ENCODE peak calls at places on chromosomes 4 and X, in eight cellular contexts. One of them, this sample, is unnamed.

GRCh38 chr4:174324246-174324645 is 40.5 kb downstream of the CEP44 start:
- DNase-seq in mammary epithelial cell: no peak
- DNase-seq in H1: no peak
- DNase-seq in transverse colon: no peak
- DNase-seq in gastrocnemius medialis: no peak
- DNase-seq in lung: no peak
- DNase-seq in adrenal gland: no peak
- DNase-seq in upper lobe of left lung: no peak
- DNase-seq in this sample: no peak

GRCh38 chrX:21725498-21725897 is 32.4 kb downstream of the SMPX start:
- DNase-seq in mammary epithelial cell: peak; percentile 46
- DNase-seq in H1: no peak
- DNase-seq in transverse colon: no peak
- DNase-seq in gastrocnemius medialis: no peak
- DNase-seq in lung: no peak
- DNase-seq in adrenal gland: no peak
- DNase-seq in upper lobe of left lung: no peak
- DNase-seq in this sample: no peak

GRCh38 chr4:119026662-119027444 is 108.8 kb upstream of the MYOZ2 start:
- DNase-seq in mammary epithelial cell: no peak
- DNase-seq in H1: no peak
- DNase-seq in transverse colon: peak; percentile 35
- DNase-seq in gastrocnemius medialis: peak; percentile 92
- DNase-seq in lung: no peak
- DNase-seq in adrenal gland: no peak
- DNase-seq in upper lobe of left lung: no peak
- DNase-seq in this sample: peak; percentile 84

GRCh38 chrX:17456526-17456925 is 81.5 kb downstream of the NHS start:
- DNase-seq in mammary epithelial cell: no peak
- DNase-seq in H1: no peak
- DNase-seq in transverse colon: no peak
- DNase-seq in gastrocnemius medialis: no peak
- DNase-seq in lung: no peak
- DNase-seq in adrenal gland: no peak
- DNase-seq in upper lobe of left lung: no peak
- DNase-seq in this sample: no peak

GRCh38 chrX:132909643-132910042 is 48.8 kb downstream of the HS6ST2 start:
- DNase-seq in mammary epithelial cell: peak; percentile 55
- DNase-seq in H1: no peak
- DNase-seq in transverse colon: no peak
- DNase-seq in gastrocnemius medialis: no peak
- DNase-seq in lung: no peak
- DNase-seq in adrenal gland: no peak
- DNase-seq in upper lobe of left lung: no peak
- DNase-seq in this sample: no peak

GRCh38 chr4:56218230-56218895 is 168.9 kb downstream of the AASDH start:
- DNase-seq in mammary epithelial cell: no peak
- DNase-seq in H1: no peak
- DNase-seq in transverse colon: no peak
- DNase-seq in gastrocnemius medialis: no peak
- DNase-seq in lung: no peak
- DNase-seq in adrenal gland: no peak
- DNase-seq in upper lobe of left lung: no peak
- DNase-seq in this sample: no peak

GRCh38 chr4:140944539-140944938 is 188.4 kb upstream of the TBC1D9 start:
- DNase-seq in mammary epithelial cell: no peak
- DNase-seq in H1: no peak
- DNase-seq in transverse colon: no peak
- DNase-seq in gastrocnemius medialis: no peak
- DNase-seq in lung: no peak
- DNase-seq in adrenal gland: no peak
- DNase-seq in upper lobe of left lung: no peak
- DNase-seq in this sample: no peak

GRCh38 chr4:151417766-151418376 is 8.9 kb downstream of the FHIP1A start:
- DNase-seq in mammary epithelial cell: peak; percentile 61
- DNase-seq in H1: no peak
- DNase-seq in transverse colon: no peak
- DNase-seq in gastrocnemius medialis: no peak
- DNase-seq in lung: no peak
- DNase-seq in adrenal gland: no peak
- DNase-seq in upper lobe of left lung: no peak
- DNase-seq in this sample: no peak

GRCh38 chr4:97123573-97123972 is 1019.7 kb downstream of the STPG2 start:
- DNase-seq in mammary epithelial cell: no peak
- DNase-seq in H1: no peak
- DNase-seq in transverse colon: no peak
- DNase-seq in gastrocnemius medialis: no peak
- DNase-seq in lung: no peak
- DNase-seq in adrenal gland: no peak
- DNase-seq in upper lobe of left lung: no peak
- DNase-seq in this sample: no peak
- H3K27me3 ChIP-seq in mammary epithelial cell: no peaks in the 10 kb centered on the region
- H3K27me3 ChIP-seq in H1: no peaks in the 10 kb centered on the region
- H3K27me3 ChIP-seq in transverse colon: no peaks in the 10 kb centered on the region
- H3K27me3 ChIP-seq in gastrocnemius medialis: no peaks in the 10 kb centered on the region
- H3K27me3 ChIP-seq in lung: no peaks in the 10 kb centered on the region
- H3K27me3 ChIP-seq in adrenal gland: no peaks in the 10 kb centered on the region
- H3K27me3 ChIP-seq in upper lobe of left lung: no peaks in the 10 kb centered on the region
- H3K27me3 ChIP-seq in this sample: no peaks in the 10 kb centered on the region

DNA sequence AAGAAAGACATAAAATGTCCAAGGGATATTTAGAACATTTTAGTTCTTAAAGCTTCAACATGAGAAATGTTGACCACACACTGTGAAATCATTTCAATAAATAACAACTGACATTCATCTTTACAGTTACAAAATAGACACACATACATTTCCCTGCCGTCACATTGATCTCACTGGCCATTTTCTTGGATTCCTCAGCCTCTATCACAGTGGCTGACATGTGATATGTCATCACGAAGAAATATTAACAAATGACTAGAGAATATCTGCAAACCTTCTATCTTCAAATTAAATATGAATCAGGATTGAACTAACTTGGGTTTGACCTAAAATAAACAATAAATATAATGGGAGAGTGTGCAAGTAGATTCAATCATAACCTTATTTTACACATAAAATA is 1.8 kb downstream of the CXCL2 start:
- DNase-seq in mammary epithelial cell: peak; percentile 23
- DNase-seq in H1: no peak
- DNase-seq in transverse colon: no peak
- DNase-seq in gastrocnemius medialis: no peak
- DNase-seq in lung: no peak
- DNase-seq in adrenal gland: no peak
- DNase-seq in upper lobe of left lung: no peak
- DNase-seq in this sample: no peak
- H3K4me3 ChIP-seq in mammary epithelial cell: peak overlapping the region; percentile 88
- H3K4me3 ChIP-seq in H1: no peak overlapping the region
- H3K4me3 ChIP-seq in transverse colon: no peak overlapping the region
- H3K4me3 ChIP-seq in gastrocnemius medialis: peak overlapping the region; percentile 65
- H3K4me3 ChIP-seq in lung: no peak overlapping the region
- H3K4me3 ChIP-seq in adrenal gland: no peak overlapping the region
- H3K4me3 ChIP-seq in upper lobe of left lung: no peak overlapping the region
- H3K4me3 ChIP-seq in this sample: peak overlapping the region; percentile 63

DNA sequence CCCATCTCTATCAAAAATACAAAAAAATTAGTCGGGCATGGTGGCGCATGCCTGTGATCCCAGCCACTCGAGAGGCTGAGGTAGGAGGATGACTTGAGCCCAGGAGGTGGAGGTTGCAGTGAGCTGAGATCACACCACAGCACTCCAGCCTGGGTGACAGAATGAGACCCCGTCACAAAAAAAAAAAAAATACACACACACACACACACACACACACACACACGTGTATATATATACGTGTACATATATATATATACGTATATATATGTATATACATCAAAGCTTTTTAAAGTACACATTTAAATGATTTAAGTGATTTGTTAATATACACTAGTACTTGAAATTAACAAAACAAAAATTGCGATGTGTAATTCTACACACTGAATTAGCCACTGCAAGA is 6.0 kb downstream of the FBXW7 start:
- DNase-seq in mammary epithelial cell: no peak
- DNase-seq in H1: no peak
- DNase-seq in transverse colon: no peak
- DNase-seq in gastrocnemius medialis: no peak
- DNase-seq in lung: no peak
- DNase-seq in adrenal gland: no peak
- DNase-seq in upper lobe of left lung: no peak
- DNase-seq in this sample: no peak
- H3K4me1 ChIP-seq in mammary epithelial cell: peaks cover 5% of the 10 kb centered on the region
- H3K4me1 ChIP-seq in H1: no peaks in the 10 kb centered on the region
- H3K4me1 ChIP-seq in transverse colon: peaks cover 19% of the 10 kb centered on the region
- H3K4me1 ChIP-seq in gastrocnemius medialis: peaks cover 39% of the 10 kb centered on the region
- H3K4me1 ChIP-seq in lung: no peaks in the 10 kb centered on the region
- H3K4me1 ChIP-seq in adrenal gland: peaks cover 40% of the 10 kb centered on the region
- H3K4me1 ChIP-seq in upper lobe of left lung: peaks cover 15% of the 10 kb centered on the region
- H3K4me1 ChIP-seq in this sample: peaks cover 17% of the 10 kb centered on the region

DNA sequence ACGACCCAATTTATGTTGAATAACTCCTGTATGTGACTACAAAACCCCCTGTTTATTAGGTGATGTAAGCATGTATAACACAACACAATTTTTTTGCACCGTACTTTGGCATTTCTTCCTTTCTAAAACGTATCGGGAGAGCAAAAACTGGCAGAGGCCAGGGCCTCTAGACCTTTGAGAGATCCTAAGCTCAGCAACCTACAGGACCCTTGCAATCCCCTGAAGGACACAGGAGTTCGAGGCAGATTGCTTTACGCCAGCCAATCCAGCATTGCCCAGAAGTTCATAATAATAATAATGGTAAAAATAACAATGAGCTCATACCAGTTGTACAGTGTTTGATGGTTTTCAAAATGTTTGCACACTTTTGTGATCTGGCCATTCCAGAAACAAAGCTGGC is 7.7 kb downstream of the NKX3-2 start:
- DNase-seq in mammary epithelial cell: no peak
- DNase-seq in H1: no peak
- DNase-seq in transverse colon: no peak
- DNase-seq in gastrocnemius medialis: no peak
- DNase-seq in lung: no peak
- DNase-seq in adrenal gland: no peak
- DNase-seq in upper lobe of left lung: no peak
- DNase-seq in this sample: no peak
- H3K27me3 ChIP-seq in mammary epithelial cell: peaks cover 74% of the 10 kb centered on the region
- H3K27me3 ChIP-seq in H1: peaks cover 100% of the 10 kb centered on the region
- H3K27me3 ChIP-seq in transverse colon: peaks cover 100% of the 10 kb centered on the region
- H3K27me3 ChIP-seq in gastrocnemius medialis: peaks cover 96% of the 10 kb centered on the region
- H3K27me3 ChIP-seq in lung: peaks cover 19% of the 10 kb centered on the region
- H3K27me3 ChIP-seq in adrenal gland: peaks cover 89% of the 10 kb centered on the region
- H3K27me3 ChIP-seq in upper lobe of left lung: peaks cover 8% of the 10 kb centered on the region
- H3K27me3 ChIP-seq in this sample: peaks cover 63% of the 10 kb centered on the region

GRCh38 chr4:98627477-98627876 is 30.9 kb downstream of the TSPAN5 start:
- DNase-seq in mammary epithelial cell: no peak
- DNase-seq in H1: no peak
- DNase-seq in transverse colon: no peak
- DNase-seq in gastrocnemius medialis: no peak
- DNase-seq in lung: no peak
- DNase-seq in adrenal gland: no peak
- DNase-seq in upper lobe of left lung: no peak
- DNase-seq in this sample: no peak
- H3K4me3 ChIP-seq in mammary epithelial cell: no peak overlapping the region
- H3K4me3 ChIP-seq in H1: no peak overlapping the region
- H3K4me3 ChIP-seq in transverse colon: no peak overlapping the region
- H3K4me3 ChIP-seq in gastrocnemius medialis: no peak overlapping the region
- H3K4me3 ChIP-seq in lung: no peak overlapping the region
- H3K4me3 ChIP-seq in adrenal gland: no peak overlapping the region
- H3K4me3 ChIP-seq in upper lobe of left lung: no peak overlapping the region
- H3K4me3 ChIP-seq in this sample: no peak overlapping the region

GRCh38 chr4:74111990-74112389 is 13.0 kb upstream of the CXCL2 start:
- DNase-seq in mammary epithelial cell: peak; percentile 96
- DNase-seq in H1: no peak
- DNase-seq in transverse colon: peak; percentile 26
- DNase-seq in gastrocnemius medialis: peak; percentile 25
- DNase-seq in lung: peak; percentile 84
- DNase-seq in adrenal gland: no peak
- DNase-seq in upper lobe of left lung: no peak
- DNase-seq in this sample: no peak

GRCh38 chr4:74110670-74111069 is 11.7 kb upstream of the CXCL2 start:
- DNase-seq in mammary epithelial cell: no peak
- DNase-seq in H1: no peak
- DNase-seq in transverse colon: no peak
- DNase-seq in gastrocnemius medialis: no peak
- DNase-seq in lung: no peak
- DNase-seq in adrenal gland: no peak
- DNase-seq in upper lobe of left lung: no peak
- DNase-seq in this sample: no peak

GRCh38 chr4:74112399-74113090 is 13.6 kb upstream of the CXCL2 start:
- DNase-seq in mammary epithelial cell: peak; percentile 76
- DNase-seq in H1: no peak
- DNase-seq in transverse colon: no peak
- DNase-seq in gastrocnemius medialis: no peak
- DNase-seq in lung: no peak
- DNase-seq in adrenal gland: no peak
- DNase-seq in upper lobe of left lung: no peak
- DNase-seq in this sample: no peak

GRCh38 chr4:74109894-74110605 is 11.1 kb upstream of the CXCL2 start:
- DNase-seq in mammary epithelial cell: peak; percentile 92
- DNase-seq in H1: no peak
- DNase-seq in transverse colon: no peak
- DNase-seq in gastrocnemius medialis: no peak
- DNase-seq in lung: no peak
- DNase-seq in adrenal gland: no peak
- DNase-seq in upper lobe of left lung: no peak
- DNase-seq in this sample: no peak

GRCh38 chr4:74111576-74111975 is 12.6 kb upstream of the CXCL2 start:
- DNase-seq in mammary epithelial cell: no peak
- DNase-seq in H1: no peak
- DNase-seq in transverse colon: no peak
- DNase-seq in gastrocnemius medialis: no peak
- DNase-seq in lung: no peak
- DNase-seq in adrenal gland: no peak
- DNase-seq in upper lobe of left lung: no peak
- DNase-seq in this sample: no peak
- H3K4me1 ChIP-seq in mammary epithelial cell: peaks cover 76% of the 10 kb centered on the region
- H3K4me1 ChIP-seq in H1: no peaks in the 10 kb centered on the region
- H3K4me1 ChIP-seq in transverse colon: peaks cover 18% of the 10 kb centered on the region
- H3K4me1 ChIP-seq in gastrocnemius medialis: peaks cover 9% of the 10 kb centered on the region
- H3K4me1 ChIP-seq in lung: no peaks in the 10 kb centered on the region
- H3K4me1 ChIP-seq in adrenal gland: peaks cover 26% of the 10 kb centered on the region
- H3K4me1 ChIP-seq in upper lobe of left lung: peaks cover 37% of the 10 kb centered on the region
- H3K4me1 ChIP-seq in this sample: peaks cover 12% of the 10 kb centered on the region

GRCh38 chrX:110286126-110286525 is 31.8 kb downstream of the AMMECR1 start:
- DNase-seq in mammary epithelial cell: peak; percentile 83
- DNase-seq in H1: no peak
- DNase-seq in transverse colon: no peak
- DNase-seq in gastrocnemius medialis: no peak
- DNase-seq in lung: no peak
- DNase-seq in adrenal gland: no peak
- DNase-seq in upper lobe of left lung: no peak
- DNase-seq in this sample: no peak
- H3K27me3 ChIP-seq in mammary epithelial cell: no peaks in the 10 kb centered on the region
- H3K27me3 ChIP-seq in H1: no peaks in the 10 kb centered on the region
- H3K27me3 ChIP-seq in transverse colon: no peaks in the 10 kb centered on the region
- H3K27me3 ChIP-seq in gastrocnemius medialis: no peaks in the 10 kb centered on the region
- H3K27me3 ChIP-seq in lung: no peaks in the 10 kb centered on the region
- H3K27me3 ChIP-seq in adrenal gland: no peaks in the 10 kb centered on the region
- H3K27me3 ChIP-seq in upper lobe of left lung: no peaks in the 10 kb centered on the region
- H3K27me3 ChIP-seq in this sample: no peaks in the 10 kb centered on the region

GRCh38 chrX:106168107-106168506 is at the start of gene PWWP3B:
- DNase-seq in mammary epithelial cell: peak; percentile 44
- DNase-seq in H1: peak; percentile 7
- DNase-seq in transverse colon: peak; percentile 23
- DNase-seq in gastrocnemius medialis: no peak
- DNase-seq in lung: no peak
- DNase-seq in adrenal gland: no peak
- DNase-seq in upper lobe of left lung: no peak
- DNase-seq in this sample: no peak
- H3K4me3 ChIP-seq in mammary epithelial cell: no peak within 1 kb of the TSS
- H3K4me3 ChIP-seq in H1: no peak within 1 kb of the TSS
- H3K4me3 ChIP-seq in transverse colon: no peak within 1 kb of the TSS
- H3K4me3 ChIP-seq in gastrocnemius medialis: peak within 1 kb of the TSS; percentile 12
- H3K4me3 ChIP-seq in lung: no peak within 1 kb of the TSS
- H3K4me3 ChIP-seq in adrenal gland: no peak within 1 kb of the TSS
- H3K4me3 ChIP-seq in upper lobe of left lung: no peak within 1 kb of the TSS
- H3K4me3 ChIP-seq in this sample: no peak within 1 kb of the TSS